ENCODE peak calls at places on chromosome 17, in five cellular contexts. Z is CD4-positive, alpha-beta T cell; D is WTC11; U is body of pancreas; L is activated B cell treated with CpG ODN at 0.5 μM for 24 hours. Y is an unnamed sample.

GRCh38 chr17:43020030-43020621 is 2.1 kb downstream of the VAT1 start:
- DNase-seq in Z (no peak), D (no peak), U (no peak), L (no peak), Y (no peak)

GRCh38 chr17:7095642-7096041 is 15.6 kb upstream of the CLEC10A start:
- DNase-seq in Z (no peak), D (no peak), U (no peak), L (no peak), Y (no peak)

GRCh38 chr17:45136846-45137560 is 1.5 kb downstream of the ACBD4 start:
- DNase-seq in Z (no peak), D (no peak), U (no peak), L (no peak), Y (no peak)

GRCh38 chr17:32769846-32770245 is 107.1 kb downstream of the MYO1D start:
- DNase-seq in Z (no peak), D (no peak), U (peak), L (no peak), Y (no peak)

GRCh38 chr17:13230350-13230900 is 212.6 kb upstream of the ELAC2 start:
- DNase-seq in Z (no peak), D (no peak), U (no peak), L (no peak), Y (no peak)

GRCh38 chr17:54950116-54950515 is 18.3 kb downstream of the COX11 start:
- DNase-seq in Z (no peak), D (no peak), U (no peak), L (no peak), Y (no peak)

GRCh38 chr17:40554646-40555295 is 10.5 kb downstream of the CCR7 start:
- DNase-seq in Z (peak), D (peak), U (no peak), L (peak), Y (peak)

GRCh38 chr17:43701318-43701743 is 39.6 kb upstream of the MEOX1 start:
- DNase-seq in Z (no peak), D (no peak), U (peak), L (no peak), Y (peak)

GRCh38 chr17:64081802-64082799 is 47.8 kb downstream of the ERN1 start:
- DNase-seq in Z (no peak), D (no peak), U (no peak), L (no peak), Y (no peak)

GRCh38 chr17:63824362-63824761 is 2.9 kb upstream of the PSMC5 start:
- DNase-seq in Z (no peak), D (no peak), U (no peak), L (no peak), Y (no peak)

GRCh38 chr17:77693776-77694175 is 264.7 kb upstream of the TNRC6C start:
- DNase-seq in Z (no peak), D (no peak), U (no peak), L (no peak), Y (no peak)

GRCh38 chr17:39177256-39177655 is 11.3 kb upstream of the ARL5C start:
- DNase-seq in Z (no peak), D (peak), U (no peak), L (no peak), Y (no peak)

GRCh38 chr17:77324227-77324626 is 183.5 kb downstream of the SEC14L1 start:
- DNase-seq in Z (no peak), D (peak), U (no peak), L (no peak), Y (no peak)

GRCh38 chr17:46178550-46179198 is 14.6 kb downstream of the KANSL1 start:
- DNase-seq in Z (no peak), D (no peak), U (no peak), L (no peak), Y (no peak)

GRCh38 chr17:78252111-78252634 is 20.7 kb downstream of the TMEM235 start:
- DNase-seq in Z (peak), D (no peak), U (peak), L (no peak), Y (no peak)

GRCh38 chr17:50117202-50118040 is 12.5 kb downstream of the SAMD14 start:
- DNase-seq in Z (peak), D (peak), U (peak), L (peak), Y (peak)

GRCh38 chr17:49670641-49671040 is 7.3 kb downstream of the SPOP start:
- DNase-seq in Z (no peak), D (no peak), U (no peak), L (no peak), Y (no peak)

GRCh38 chr17:14701901-14702300 is 401.0 kb downstream of the HS3ST3B1 start:
- DNase-seq in Z (no peak), D (no peak), U (no peak), L (no peak), Y (no peak)

GRCh38 chr17:77619851-77620250 is 338.7 kb upstream of the TNRC6C start:
- DNase-seq in Z (no peak), D (no peak), U (no peak), L (no peak), Y (no peak)

GRCh38 chr17:38602453-38602852 is 3.3 kb downstream of the SRCIN1 start:
- DNase-seq in Z (no peak), D (no peak), U (no peak), L (no peak), Y (no peak)

GRCh38 chr17:27797390-27798091 is 2.8 kb downstream of the NOS2 start:
- DNase-seq in Z (no peak), D (peak), U (no peak), L (no peak), Y (no peak)
- TF ChIP-seq CTCF in Z (no peak), D (no peak), U (no peak), L (no peak), Y (no peak)

DNA sequence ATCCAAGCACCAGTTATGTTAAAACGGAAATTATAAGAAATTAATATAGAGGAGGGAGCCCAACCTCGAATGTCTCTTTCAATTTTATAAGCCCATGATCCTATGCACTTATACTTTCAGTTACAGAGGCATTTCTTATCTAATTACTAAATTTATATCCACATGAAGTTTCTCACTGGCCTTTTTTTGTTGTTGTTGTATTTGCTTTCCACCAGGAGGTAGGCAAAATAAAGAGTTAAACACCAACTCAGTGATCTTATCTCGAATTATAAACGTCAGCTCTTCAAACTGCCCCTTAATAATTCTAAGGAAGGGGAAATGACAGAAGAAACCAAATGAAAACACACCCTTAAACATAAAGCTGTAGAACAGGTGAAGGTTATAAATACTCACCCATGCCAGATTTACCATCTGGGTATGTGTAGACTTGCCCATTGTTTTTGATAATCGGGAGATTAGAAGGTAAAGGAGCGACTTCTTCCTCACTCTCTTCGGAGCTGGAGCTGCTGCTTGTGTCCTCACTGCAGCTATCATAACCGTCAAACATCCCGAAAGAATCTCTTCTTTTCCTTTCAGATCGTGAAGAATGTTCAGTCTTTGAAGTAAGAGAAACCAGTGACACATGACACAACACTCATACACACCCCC is 35.1 kb downstream of the MBTD1 start:
- DNase-seq in Z (no peak), D (no peak), U (no peak), L (no peak), Y (no peak)
- TF ChIP-seq CTCF in Z (no peak), D (no peak), U (no peak), L (no peak), Y (no peak)

GRCh38 chr17:27343972-27344607 is 50.2 kb downstream of the WSB1 start:
- DNase-seq in Z (no peak), D (no peak), U (no peak), L (no peak), Y (no peak)

GRCh38 chr17:27343294-27343693 is 49.4 kb downstream of the WSB1 start:
- DNase-seq in Z (no peak), D (no peak), U (no peak), L (no peak), Y (no peak)

GRCh38 chr17:27345141-27345904 is 51.4 kb downstream of the WSB1 start:
- DNase-seq in Z (no peak), D (peak), U (peak), L (no peak), Y (no peak)

GRCh38 chr17:27348196-27348595 is 54.3 kb downstream of the WSB1 start:
- DNase-seq in Z (no peak), D (no peak), U (no peak), L (no peak), Y (no peak)

GRCh38 chr17:27346228-27346899 is 52.5 kb downstream of the WSB1 start:
- DNase-seq in Z (no peak), D (no peak), U (no peak), L (no peak), Y (no peak)
- TF ChIP-seq CTCF in Z (no peak), D (no peak), U (no peak), L (no peak), Y (no peak)

GRCh38 chr17:1474402-1475189 is 17.9 kb downstream of the MYO1C start:
- DNase-seq in Z (no peak), D (no peak), U (no peak), L (peak), Y (no peak)

GRCh38 chr17:1471931-1472727 is 16.1 kb upstream of the CRK start:
- DNase-seq in Z (no peak), D (no peak), U (no peak), L (no peak), Y (no peak)

GRCh38 chr17:1473841-1474240 is 17.8 kb upstream of the CRK start:
- DNase-seq in Z (peak), D (no peak), U (no peak), L (no peak), Y (no peak)

GRCh38 chr17:1471490-1471889 is 15.5 kb upstream of the CRK start:
- DNase-seq in Z (no peak), D (no peak), U (no peak), L (no peak), Y (no peak)

DNA sequence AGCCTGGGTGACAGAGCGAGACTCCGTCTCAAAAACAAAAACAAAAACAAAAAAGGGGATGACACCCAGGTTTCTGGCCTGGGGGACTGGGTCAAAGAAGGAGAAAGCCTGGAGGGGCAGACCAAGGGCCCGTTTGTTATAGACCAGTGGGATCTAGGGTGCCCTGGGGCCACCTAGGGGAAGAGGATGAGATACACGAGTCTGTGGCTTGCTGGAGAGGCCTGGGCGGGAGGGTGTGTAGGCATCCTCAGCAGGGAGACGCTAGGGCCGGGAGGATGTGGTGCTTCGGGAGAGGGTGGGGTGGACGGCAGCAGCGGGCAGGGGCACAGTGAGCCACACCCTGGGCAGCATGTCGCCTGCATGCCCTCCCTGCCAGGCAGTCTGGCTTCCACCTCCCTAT is 17.1 kb upstream of the CRK start:
- DNase-seq in Z (peak), D (peak), U (no peak), L (no peak), Y (no peak)
- TF ChIP-seq CTCF in Z (no peak), D (no peak), U (no peak), L (no peak), Y (no peak)

GRCh38 chr17:18166894-18167293 is 16.7 kb upstream of the ALKBH5 start:
- DNase-seq in Z (no peak), D (no peak), U (no peak), L (no peak), Y (no peak)
- TF ChIP-seq CTCF in Z (no peak), D (no peak), U (peak), L (no peak), Y (no peak)

GRCh38 chr17:57085448-57086068 is 512 bp downstream of the AKAP1 start:
- DNase-seq in Z (peak), D (peak), U (peak), L (no peak), Y (peak)
- TF ChIP-seq CTCF in Z (no peak), D (no peak), U (no peak), L (no peak), Y (no peak)

DNA sequence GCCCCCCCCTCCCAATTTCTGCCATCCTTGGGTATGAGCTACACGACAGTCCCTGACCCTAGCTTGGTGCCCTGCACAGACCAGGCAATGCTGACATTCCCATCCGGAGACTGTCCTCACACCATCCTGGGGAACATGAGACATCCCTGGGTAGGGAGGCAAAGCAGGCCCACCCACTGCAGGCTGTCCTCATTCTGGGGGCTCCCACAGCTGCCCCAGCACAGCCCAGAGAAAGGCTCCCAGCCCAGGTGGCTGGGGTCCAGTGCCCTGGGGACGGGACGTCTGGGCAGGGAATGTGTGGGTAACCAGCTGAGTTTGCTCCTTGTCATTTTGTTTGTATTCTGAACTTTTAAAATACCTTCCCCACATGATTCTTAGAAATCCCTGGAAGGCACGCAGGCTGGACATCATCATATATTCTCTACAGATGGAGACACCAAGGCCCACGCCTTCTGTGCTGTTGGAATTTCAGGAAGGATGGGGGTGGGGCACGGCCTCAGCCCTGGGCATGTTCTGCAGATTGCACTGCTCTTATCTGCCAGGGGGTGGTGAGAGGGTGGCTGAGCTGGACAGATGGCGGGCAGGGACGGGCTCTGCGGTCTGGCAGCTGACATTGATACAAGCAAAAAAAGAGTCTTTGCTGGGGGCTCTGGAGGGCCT is 28.5 kb downstream of the LRRC75A start:
- DNase-seq in Z (no peak), D (no peak), U (peak), L (no peak), Y (no peak)
- TF ChIP-seq CTCF in Z (no peak), D (no peak), U (peak), L (no peak), Y (no peak)

Y was measured in natural killer cell.